ENCODE peak calls at places on chromosomes 4 and X, in four cellular contexts. O, R, L and E are unnamed samples.

GRCh38 chr4:107219681-107220080 is 183.6 kb upstream of the DKK2 start:
- DNase-seq in O (no peak), L (no peak), R (no peak), E (no peak)

GRCh38 chr4:183430317-183430986 is 14.0 kb upstream of the CDKN2AIP start:
- DNase-seq in L (no peak), O (no peak), R (no peak), E (no peak)

GRCh38 chrX:73944582-73944947 is 359.4 kb upstream of the ZCCHC13 start:
- DNase-seq in O (no peak), L (no peak), R (no peak), E (no peak)

GRCh38 chrX:101619336-101619735 is 1.5 kb upstream of the ARMCX6 start:
- DNase-seq in O (peak; percentile 12), R (peak; percentile 71), L (no peak), E (no peak)

GRCh38 chrX:9072281-9072680 is 38.4 kb upstream of the FAM9B start:
- DNase-seq in L (no peak), O (no peak), R (no peak), E (no peak)

GRCh38 chrX:148311544-148311943 is 188.9 kb upstream of the AFF2 start:
- DNase-seq in R (no peak), O (no peak), L (no peak), E (no peak)

GRCh38 chr4:184265566-184266351 is 48.1 kb upstream of the ENPP6 start:
- DNase-seq in R (peak; percentile 64), O (no peak), L (no peak), E (peak; percentile 83)

GRCh38 chr4:185265942-185266341 is 56.5 kb downstream of the SNX25 start:
- DNase-seq in O (no peak), L (peak; percentile 35), R (no peak), E (no peak)

GRCh38 chr4:28073860-28074555 is 1213.4 kb downstream of the STIM2 start:
- DNase-seq in L (no peak), R (no peak), O (peak; percentile 3), E (no peak)

GRCh38 chr4:106266201-106266600 is 49.8 kb downstream of the TBCK start:
- DNase-seq in R (peak; percentile 44), L (peak; percentile 7), O (peak; percentile 73), E (peak; percentile 2)

GRCh38 chr4:83255584-83255983 is 29.0 kb downstream of the COQ2 start:
- DNase-seq in R (no peak), L (no peak), O (no peak), E (peak; percentile 32)
- TF ChIP-seq JUNB in R (no peak), L (no peak), O (no peak), E (peak; percentile 65)

GRCh38 chrX:38260231-38260630 is 39.6 kb upstream of the SRPX start:
- DNase-seq in L (no peak), R (peak; percentile 31), O (peak; percentile 25), E (peak; percentile 49)
- TF ChIP-seq SMC3 in L (peak; percentile 44), R (no peak), O (peak; percentile 24), E (peak; percentile 42)

DNA sequence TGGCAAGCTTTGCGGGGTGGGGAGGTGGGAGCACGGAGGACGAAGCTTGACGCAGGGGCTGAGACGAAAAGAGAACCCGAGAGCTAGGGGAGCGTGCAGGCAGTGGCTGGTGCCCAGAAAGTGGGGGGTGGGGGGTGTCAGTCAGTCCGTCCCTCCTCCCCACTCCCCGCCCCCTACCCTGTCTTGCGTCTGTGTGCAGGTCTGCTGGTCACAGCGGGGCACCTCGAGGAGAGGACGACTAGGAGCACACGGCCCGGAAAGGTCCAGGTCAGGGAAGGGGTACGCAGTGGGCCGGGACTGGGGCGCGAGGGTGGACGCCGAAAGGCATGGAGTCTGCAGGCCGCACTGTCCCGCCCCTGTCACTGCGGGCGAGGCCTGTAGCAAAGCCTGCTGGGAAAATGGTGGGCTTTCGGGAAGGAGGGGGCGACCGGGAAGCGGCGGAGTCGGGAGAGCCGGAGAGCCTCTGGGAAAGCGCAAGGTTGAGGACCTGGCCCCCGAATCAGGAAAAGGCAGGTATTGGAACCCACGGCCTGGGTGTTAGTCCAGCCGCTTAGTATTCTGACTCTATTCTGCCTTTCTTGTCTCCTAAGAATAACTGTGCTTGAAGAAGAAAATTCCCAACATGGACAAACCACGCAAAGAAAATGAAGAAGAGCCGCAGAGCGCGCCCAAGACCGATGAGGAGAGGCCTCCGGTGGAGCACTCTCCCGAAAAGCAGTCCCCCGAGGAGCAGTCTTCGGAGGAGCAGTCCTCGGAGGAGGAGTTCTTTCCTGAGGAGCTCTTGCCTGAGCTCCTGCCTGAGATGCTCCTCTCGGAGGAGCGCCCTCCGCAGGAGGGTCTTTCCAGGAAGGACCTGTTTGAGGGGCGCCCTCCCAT is 758 bp downstream of the TCEAL1 start:
- DNase-seq in R (peak; percentile 67), O (peak; percentile 39), L (no peak), E (peak; percentile 31)
- TF ChIP-seq JUNB in R (no peak), O (no peak), L (no peak), E (no peak)

DNA sequence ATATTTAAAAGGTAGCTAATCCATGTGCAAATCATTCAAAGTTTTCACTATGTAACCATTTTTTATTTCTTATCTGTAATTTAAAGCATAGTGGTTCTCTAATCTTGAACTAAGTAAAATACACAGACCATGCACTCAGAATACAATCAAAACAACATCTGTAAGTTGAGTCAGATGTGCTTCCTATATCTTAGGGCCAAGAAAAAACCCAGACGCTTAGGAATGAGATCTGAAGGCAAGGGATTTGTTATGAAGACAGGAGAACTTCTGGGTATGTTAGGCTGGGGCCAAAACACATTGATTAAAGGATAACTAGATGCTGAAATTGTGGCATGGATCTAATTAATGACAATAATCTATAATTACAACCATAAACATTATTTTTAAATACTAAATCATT is 120.3 kb downstream of the PDE5A start:
- DNase-seq in L (no peak), R (no peak), O (no peak), E (no peak)
- TF ChIP-seq SMC3 in L (no peak), R (no peak), O (no peak), E (no peak)

GRCh38 chr4:7156273-7157139 is 35.8 kb upstream of the SORCS2 start:
- DNase-seq in R (peak; percentile 30), O (no peak), L (no peak), E (peak; percentile 35)

GRCh38 chr4:7158081-7158750 is 34.1 kb upstream of the SORCS2 start:
- DNase-seq in R (no peak), O (no peak), L (no peak), E (no peak)

GRCh38 chr4:7157140-7157488 is 35.2 kb upstream of the SORCS2 start:
- DNase-seq in L (no peak), O (no peak), R (no peak), E (no peak)

GRCh38 chr4:7158991-7159390 is 33.3 kb upstream of the SORCS2 start:
- DNase-seq in R (no peak), O (no peak), L (no peak), E (no peak)

GRCh38 chr4:7157666-7158065 is 34.7 kb upstream of the SORCS2 start:
- DNase-seq in O (no peak), R (no peak), L (no peak), E (no peak)
- TF ChIP-seq JUNB in O (no peak), R (no peak), L (no peak), E (no peak)